ENCODE peak calls at places on chromosomes 7 and 10, in seven cellular contexts. S is progenitor cell of endocrine pancreas; X is fibroblast of mammary gland; Z is stimulated activated CD8-positive, alpha-beta memory T cell treated with anti-CD3 and anti-CD28 coated beads, Interleukin-12 subunit alpha, Interleukin-12 subunit beta, amount 100 ng/mL, for 4 hours; P is activated T-cell treated with anti-CD3 and anti-CD28 coated beads for 1 hour; Q is Right ventricle myocardium inferior; K is stimulated activated CD4-positive, alpha-beta T cell treated with anti-CD3 and anti-CD28 coated beads, Interleukin-2, amount 100 ng/mL, for 48 hours. W is an unnamed sample.

GRCh38 chr7:64907641-64908326 is 4.7 kb downstream of the ZNF273 start:
- DNase-seq in S (no peak), P (no peak), K (no peak), X (no peak), Z (no peak), Q (no peak), W (no peak)

GRCh38 chr10:101938316-101939272 is 95.0 kb upstream of the KCNIP2 start:
- DNase-seq in P (no peak), Q (no peak), X (peak), S (no peak), K (no peak), Z (no peak), W (no peak)

GRCh38 chr7:33563010-33563409 is 342.3 kb upstream of the BMPER start:
- DNase-seq in S (no peak), Z (no peak), K (no peak), X (peak), P (no peak), Q (no peak), W (no peak)

GRCh38 chr7:142847353-142847752 is 7.5 kb upstream of the EPHB6 start:
- DNase-seq in S (no peak), Z (no peak), X (no peak), P (no peak), Q (no peak), K (no peak), W (no peak)

GRCh38 chr7:26699761-26700160 is 164.6 kb downstream of the SKAP2 start:
- DNase-seq in X (peak), Q (no peak), Z (no peak), P (no peak), S (no peak), K (no peak), W (no peak)

GRCh38 chr10:13658256-13658655 is 71.5 kb downstream of the PRPF18 start:
- DNase-seq in S (no peak), Q (no peak), P (no peak), Z (no peak), X (no peak), K (no peak), W (no peak)

GRCh38 chr7:158517072-158517471 is 70.6 kb downstream of the PTPRN2 start:
- DNase-seq in S (no peak), X (no peak), Z (no peak), P (no peak), Q (peak), K (no peak), W (no peak)

GRCh38 chr7:116617878-116618277 is 54.1 kb upstream of the MET start:
- DNase-seq in P (no peak), Z (no peak), X (no peak), Q (no peak), K (no peak), S (no peak), W (no peak)

GRCh38 chr10:80506189-80506575 is 31.5 kb upstream of the SH2D4B start:
- DNase-seq in K (no peak), S (no peak), Q (peak), X (no peak), P (no peak), Z (no peak), W (no peak)